ENCODE peak calls at places on chromosomes 7 and 10, in nine cellular contexts. N is OCI-LY7; X is GM23248; A is iPS-NIHi11; M is astrocyte of the spinal cord; W is GM12865; Q is CD4-positive, alpha-beta memory T cell; S is T follicular helper cell; F is PC-3. G is an unnamed sample.

GRCh38 chr10:117320050-117320665 is 55.1 kb downstream of the PDZD8 start:
- DNase-seq in A (peak; percentile 39), N (peak; percentile 27), F (peak; percentile 42), W (peak; percentile 29), X (peak; percentile 62), M (peak; percentile 42), S (no peak), Q (no peak), G (no peak)

GRCh38 chr7:97973206-97973658 is 16.8 kb downstream of the OCM2 start:
- DNase-seq in F (no peak), Q (no peak), W (no peak), X (no peak), M (peak; percentile 4), A (peak; percentile 81), S (no peak), N (no peak), G (no peak)

GRCh38 chr10:775245-776075 is 86.0 kb upstream of the DIP2C start:
- DNase-seq in S (no peak), A (peak; percentile 33), N (no peak), X (peak; percentile 83), F (peak; percentile 31), Q (no peak), W (no peak), M (no peak), G (no peak)

GRCh38 chr7:6159097-6159483 is 113.3 kb downstream of the CYTH3 start:
- DNase-seq in W (no peak), X (no peak), S (no peak), M (no peak), N (no peak), A (no peak), Q (no peak), F (no peak), G (no peak)

GRCh38 chr7:128266891-128267839 is 26.1 kb downstream of the LEP start:
- DNase-seq in X (peak; percentile 70), M (peak; percentile 48), A (peak; percentile 67), W (no peak), Q (no peak), F (peak; percentile 13), N (no peak), S (no peak), G (peak; percentile 74)

GRCh38 chr10:124917168-124917938 is 24.6 kb upstream of the ZRANB1 start:
- DNase-seq in M (peak; percentile 57), S (peak; percentile 19), F (peak; percentile 3), X (peak; percentile 75), N (peak; percentile 51), Q (peak; percentile 43), W (peak; percentile 33), A (peak; percentile 49), G (peak; percentile 54)

GRCh38 chr7:99141756-99142726 is 1.9 kb downstream of the SMURF1 start:
- DNase-seq in F (peak; percentile 47), M (peak; percentile 73), W (peak; percentile 24), A (peak; percentile 70), N (peak; percentile 42), X (peak; percentile 82), Q (peak; percentile 67), S (peak; percentile 66), G (peak; percentile 74)

GRCh38 chr10:46022978-46023702 is 7.3 kb downstream of the NCOA4 start:
- DNase-seq in S (peak; percentile 73), N (peak; percentile 61), X (peak; percentile 99), W (peak; percentile 90), M (peak; percentile 91), A (peak; percentile 89), F (peak; percentile 82), Q (peak; percentile 75), G (peak; percentile 80)

GRCh38 chr7:43560742-43561330 is 22.1 kb upstream of the STK17A start:
- DNase-seq in A (no peak), X (no peak), N (no peak), S (no peak), W (no peak), F (no peak), Q (no peak), M (no peak), G (no peak)

GRCh38 chr7:154177584-154177983 is 125.4 kb downstream of the DPP6 start:
- DNase-seq in A (no peak), M (no peak), N (no peak), W (no peak), S (no peak), F (no peak), X (no peak), Q (no peak), G (no peak)

GRCh38 chr7:28773423-28774129 is 184.6 kb downstream of the TRIL start:
- DNase-seq in S (no peak), Q (no peak), N (no peak), X (no peak), M (no peak), W (no peak), A (no peak), F (no peak), G (no peak)

GRCh38 chr10:88150338-88150737 is 286.9 kb downstream of the PTEN start:
- DNase-seq in M (peak; percentile 65), S (no peak), Q (no peak), X (peak; percentile 93), W (no peak), A (no peak), F (no peak), N (no peak), G (no peak)

GRCh38 chr7:129875160-129875559 is 77.6 kb downstream of the UBE2H start:
- DNase-seq in W (no peak), Q (no peak), M (no peak), A (no peak), S (no peak), N (no peak), X (no peak), F (no peak), G (no peak)

GRCh38 chr7:17444151-17444550 is 145.7 kb downstream of the AHR start:
- DNase-seq in S (no peak), F (no peak), M (no peak), Q (no peak), N (no peak), X (no peak), A (no peak), W (no peak), G (no peak)

GRCh38 chr10:14163374-14164125 is 167.2 kb downstream of the FRMD4A start:
- DNase-seq in A (no peak), S (no peak), X (no peak), M (no peak), F (peak; percentile 1), W (no peak), Q (no peak), N (no peak), G (no peak)

G was measured in uterus.